ENCODE peak calls at places on chromosomes 4 and X, in nine cellular contexts. One of them, this sample, is unnamed.

GRCh38 chr4:150683775-150684350 is 101.9 kb downstream of the MAB21L2 start:
- DNase-seq in astrocyte of the spinal cord: no peak
- DNase-seq in uterus: no peak
- DNase-seq in head of caudate nucleus: no peak
- DNase-seq in ELR: no peak
- DNase-seq in NCI-H526 treated with DMSO at 0.1 percent for 48 hours: peak
- DNase-seq in transverse colon: no peak
- DNase-seq in pancreas: no peak
- DNase-seq in tibial artery: no peak
- DNase-seq in this sample: no peak

GRCh38 chrX:70470850-70471289 is 26.2 kb downstream of the DLG3 start:
- DNase-seq in astrocyte of the spinal cord: peak
- DNase-seq in pancreas: no peak
- DNase-seq in ELR: no peak
- DNase-seq in head of caudate nucleus: no peak
- DNase-seq in tibial artery: no peak
- DNase-seq in uterus: no peak
- DNase-seq in NCI-H526 treated with DMSO at 0.1 percent for 48 hours: no peak
- DNase-seq in transverse colon: no peak
- DNase-seq in this sample: no peak

GRCh38 chrX:53684415-53685192 is 1.9 kb downstream of the HUWE1 start:
- DNase-seq in NCI-H526 treated with DMSO at 0.1 percent for 48 hours: no peak
- DNase-seq in ELR: peak
- DNase-seq in pancreas: no peak
- DNase-seq in head of caudate nucleus: no peak
- DNase-seq in tibial artery: no peak
- DNase-seq in uterus: no peak
- DNase-seq in transverse colon: no peak
- DNase-seq in astrocyte of the spinal cord: no peak
- DNase-seq in this sample: no peak

GRCh38 chrX:9148626-9149385 is 114.9 kb upstream of the FAM9B start:
- DNase-seq in transverse colon: no peak
- DNase-seq in ELR: peak
- DNase-seq in tibial artery: peak
- DNase-seq in uterus: no peak
- DNase-seq in astrocyte of the spinal cord: peak
- DNase-seq in NCI-H526 treated with DMSO at 0.1 percent for 48 hours: no peak
- DNase-seq in pancreas: no peak
- DNase-seq in head of caudate nucleus: no peak
- DNase-seq in this sample: no peak

GRCh38 chr4:61572160-61572559 is 372.0 kb downstream of the ADGRL3 start:
- DNase-seq in head of caudate nucleus: no peak
- DNase-seq in transverse colon: no peak
- DNase-seq in pancreas: no peak
- DNase-seq in astrocyte of the spinal cord: peak
- DNase-seq in ELR: peak
- DNase-seq in uterus: no peak
- DNase-seq in tibial artery: no peak
- DNase-seq in NCI-H526 treated with DMSO at 0.1 percent for 48 hours: no peak
- DNase-seq in this sample: no peak

GRCh38 chrX:44974462-44974861 is 101.5 kb downstream of the KDM6A start:
- DNase-seq in ELR: peak
- DNase-seq in tibial artery: no peak
- DNase-seq in NCI-H526 treated with DMSO at 0.1 percent for 48 hours: no peak
- DNase-seq in head of caudate nucleus: no peak
- DNase-seq in transverse colon: no peak
- DNase-seq in pancreas: no peak
- DNase-seq in uterus: no peak
- DNase-seq in astrocyte of the spinal cord: peak
- DNase-seq in this sample: no peak

GRCh38 chr4:106258145-106259045 is 57.6 kb downstream of the TBCK start:
- DNase-seq in head of caudate nucleus: no peak
- DNase-seq in astrocyte of the spinal cord: peak
- DNase-seq in NCI-H526 treated with DMSO at 0.1 percent for 48 hours: no peak
- DNase-seq in uterus: no peak
- DNase-seq in transverse colon: no peak
- DNase-seq in ELR: no peak
- DNase-seq in tibial artery: no peak
- DNase-seq in pancreas: no peak
- DNase-seq in this sample: no peak

GRCh38 chr4:69617083-69617694 is 22.3 kb downstream of the UGT2A2 start:
- DNase-seq in transverse colon: no peak
- DNase-seq in astrocyte of the spinal cord: peak
- DNase-seq in pancreas: no peak
- DNase-seq in NCI-H526 treated with DMSO at 0.1 percent for 48 hours: peak
- DNase-seq in uterus: no peak
- DNase-seq in head of caudate nucleus: no peak
- DNase-seq in ELR: peak
- DNase-seq in tibial artery: no peak
- DNase-seq in this sample: no peak

GRCh38 chr4:14844059-14844458 is 158.2 kb upstream of the CPEB2 start:
- DNase-seq in tibial artery: no peak
- DNase-seq in ELR: no peak
- DNase-seq in NCI-H526 treated with DMSO at 0.1 percent for 48 hours: no peak
- DNase-seq in astrocyte of the spinal cord: no peak
- DNase-seq in head of caudate nucleus: no peak
- DNase-seq in pancreas: no peak
- DNase-seq in uterus: no peak
- DNase-seq in transverse colon: no peak
- DNase-seq in this sample: no peak

This sample was measured in psoas muscle.